ENCODE peak calls at places on chromosomes 12 and 14, in four cellular contexts. E is T-helper 9 cell; W is stimulated activated naive CD8-positive, alpha-beta T cell treated with anti-CD3 and anti-CD28 coated beads, Interleukin-15, Interleukin-2, amounts not matched to agents 100 U/mL and 50 U/mL, for 24 hours; S is HuH-7.5. D is an unnamed sample.

GRCh38 chr14:65040666-65041433 is 54.2 kb downstream of the FNTB start:
- DNase-seq in S (no peak), E (no peak), W (no peak), D (no peak)

GRCh38 chr12:55797068-55797467 is 20.5 kb downstream of the SARNP start:
- DNase-seq in W (no peak), E (no peak), S (peak), D (no peak)

GRCh38 chr12:81284137-81284536 is 206.3 kb downstream of the ACSS3 start:
- DNase-seq in W (no peak), E (no peak), S (no peak), D (peak)

GRCh38 chr12:14841761-14842160 is 1.6 kb downstream of the ART4 start:
- DNase-seq in W (no peak), S (peak), E (no peak), D (no peak)

GRCh38 chr12:25388216-25388615 is 137.5 kb upstream of the KRAS start:
- DNase-seq in E (no peak), W (peak), S (no peak), D (peak)

GRCh38 chr12:124651508-124652273 is 84.3 kb upstream of the NCOR2 start:
- DNase-seq in W (no peak), S (no peak), E (no peak), D (no peak)

GRCh38 chr12:69880566-69880965 is 55.5 kb downstream of the MYRFL start:
- DNase-seq in W (no peak), E (no peak), S (no peak), D (peak)

GRCh38 chr14:59511916-59512530 is 27.7 kb downstream of the JKAMP start:
- DNase-seq in W (peak), E (no peak), S (no peak), D (no peak)

GRCh38 chr14:75926431-75926830 is 55.4 kb downstream of the TGFB3 start:
- DNase-seq in W (no peak), E (no peak), S (no peak), D (no peak)

GRCh38 chr12:57604454-57605307 is at the start of gene DTX3:
- DNase-seq in S (no peak), W (peak), E (no peak), D (peak)

GRCh38 chr14:22974530-22975313 is 7.6 kb downstream of the AJUBA start:
- DNase-seq in W (no peak), S (no peak), E (no peak), D (no peak)

GRCh38 chr14:99239661-99240092 is 32.3 kb downstream of the BCL11B start:
- DNase-seq in S (no peak), W (no peak), E (no peak), D (no peak)

GRCh38 chr14:92676448-92677086 is 71.9 kb downstream of the LGMN start:
- DNase-seq in S (no peak), E (no peak), W (no peak), D (no peak)

GRCh38 chr14:77026166-77026929 is 2.2 kb downstream of the IRF2BPL start:
- DNase-seq in E (no peak), W (peak), S (peak), D (no peak)

GRCh38 chr14:92362781-92363235 is 39.8 kb downstream of the SLC24A4 start:
- DNase-seq in S (no peak), E (no peak), W (no peak), D (no peak)

GRCh38 chr14:23578560-23579310 is at the start of gene JPH4:
- DNase-seq in E (no peak), S (no peak), W (no peak), D (peak)

GRCh38 chr12:106767206-106767605 is 7.3 kb upstream of the RIC8B start:
- DNase-seq in E (no peak), W (no peak), S (no peak), D (no peak)

GRCh38 chr12:88579572-88579940 is 715 bp downstream of the KITLG start:
- DNase-seq in W (no peak), E (no peak), S (peak), D (no peak)

GRCh38 chr12:20367731-20368652 is at the start of gene PDE3A:
- DNase-seq in W (no peak), E (no peak), S (peak), D (peak)

D was measured in NCI-H226.